ENCODE peak calls at places on chromosomes 12 and 14, in four cellular contexts. One of them, this sample, is unnamed.

GRCh38 chr14:23078692-23079116 is 16.2 kb downstream of the ACIN1 start:
- DNase-seq in lower lobe of right lung: peak; percentile 64
- DNase-seq in upper lobe of right lung: no peak
- DNase-seq in GM12878: no peak
- DNase-seq in this sample: peak; percentile 79

GRCh38 chr12:52084491-52085231 is 5.2 kb downstream of the SMIM41 start:
- DNase-seq in lower lobe of right lung: no peak
- DNase-seq in upper lobe of right lung: peak; percentile 29
- DNase-seq in GM12878: no peak
- DNase-seq in this sample: no peak

GRCh38 chr12:22893878-22894277 is 268.9 kb downstream of the ETNK1 start:
- DNase-seq in lower lobe of right lung: no peak
- DNase-seq in upper lobe of right lung: no peak
- DNase-seq in GM12878: no peak
- DNase-seq in this sample: no peak

GRCh38 chr12:64124511-64125197 is 97.4 kb downstream of the KICS2 start:
- DNase-seq in lower lobe of right lung: no peak
- DNase-seq in upper lobe of right lung: no peak
- DNase-seq in GM12878: no peak
- DNase-seq in this sample: no peak

GRCh38 chr14:76922599-76922998 is 96.4 kb downstream of the LRRC74A start:
- DNase-seq in lower lobe of right lung: no peak
- DNase-seq in upper lobe of right lung: no peak
- DNase-seq in GM12878: no peak
- DNase-seq in this sample: peak; percentile 29

GRCh38 chr12:125766091-125766490 is 700.9 kb downstream of the AACS start:
- DNase-seq in lower lobe of right lung: no peak
- DNase-seq in upper lobe of right lung: no peak
- DNase-seq in GM12878: no peak
- DNase-seq in this sample: no peak

GRCh38 chr12:120586216-120586615 is 5.0 kb upstream of the POP5 start:
- DNase-seq in lower lobe of right lung: no peak
- DNase-seq in upper lobe of right lung: no peak
- DNase-seq in GM12878: no peak
- DNase-seq in this sample: no peak

GRCh38 chr14:98082833-98083232 is 1189.2 kb downstream of the BCL11B start:
- DNase-seq in lower lobe of right lung: no peak
- DNase-seq in upper lobe of right lung: no peak
- DNase-seq in GM12878: no peak
- DNase-seq in this sample: no peak

GRCh38 chr14:78090820-78091219 is 79.4 kb upstream of the NRXN3 start:
- DNase-seq in lower lobe of right lung: no peak
- DNase-seq in upper lobe of right lung: no peak
- DNase-seq in GM12878: no peak
- DNase-seq in this sample: no peak

GRCh38 chr12:71655495-71655894 is 8.2 kb downstream of the ZFC3H1 start:
- DNase-seq in lower lobe of right lung: no peak
- DNase-seq in upper lobe of right lung: no peak
- DNase-seq in GM12878: no peak
- DNase-seq in this sample: no peak

GRCh38 chr12:104682790-104683279 is 226.1 kb downstream of the CHST11 start:
- DNase-seq in lower lobe of right lung: no peak
- DNase-seq in upper lobe of right lung: no peak
- DNase-seq in GM12878: peak; percentile 51
- DNase-seq in this sample: no peak

GRCh38 chr12:53579545-53579955 is 46.6 kb downstream of the ATF7 start:
- DNase-seq in lower lobe of right lung: no peak
- DNase-seq in upper lobe of right lung: no peak
- DNase-seq in GM12878: peak; percentile 77
- DNase-seq in this sample: no peak

GRCh38 chr12:62562892-62563291 is 96.3 kb downstream of the MON2 start:
- DNase-seq in lower lobe of right lung: no peak
- DNase-seq in upper lobe of right lung: no peak
- DNase-seq in GM12878: no peak
- DNase-seq in this sample: no peak

GRCh38 chr12:70733385-70733784 is 96.2 kb upstream of the PTPRB start:
- DNase-seq in lower lobe of right lung: no peak
- DNase-seq in upper lobe of right lung: no peak
- DNase-seq in GM12878: peak; percentile 5
- DNase-seq in this sample: no peak

GRCh38 chr12:123004287-123004686 is 23.8 kb downstream of the ARL6IP4 start:
- DNase-seq in lower lobe of right lung: no peak
- DNase-seq in upper lobe of right lung: no peak
- DNase-seq in GM12878: no peak
- DNase-seq in this sample: no peak

GRCh38 chr12:131089526-131090253 is 136.0 kb downstream of the ADGRD1 start:
- DNase-seq in lower lobe of right lung: peak; percentile 14
- DNase-seq in upper lobe of right lung: peak; percentile 40
- DNase-seq in GM12878: no peak
- DNase-seq in this sample: peak; percentile 6

GRCh38 chr14:35336171-35337073 is 44.2 kb downstream of the PSMA6 start:
- DNase-seq in lower lobe of right lung: peak; percentile 95
- DNase-seq in upper lobe of right lung: peak; percentile 95
- DNase-seq in GM12878: no peak
- DNase-seq in this sample: peak; percentile 97

GRCh38 chr12:131061041-131061806 is 107.5 kb downstream of the ADGRD1 start:
- DNase-seq in lower lobe of right lung: peak; percentile 38
- DNase-seq in upper lobe of right lung: peak; percentile 57
- DNase-seq in GM12878: peak; percentile 21
- DNase-seq in this sample: peak; percentile 33

GRCh38 chr14:36441283-36441682 is 78.7 kb downstream of the NKX2-1 start:
- DNase-seq in lower lobe of right lung: no peak
- DNase-seq in upper lobe of right lung: no peak
- DNase-seq in GM12878: no peak
- DNase-seq in this sample: no peak
- H3K4me1 ChIP-seq in lower lobe of right lung: no peaks in the 10 kb centered on the region
- H3K4me1 ChIP-seq in upper lobe of right lung: no peaks in the 10 kb centered on the region
- H3K4me1 ChIP-seq in GM12878: no peaks in the 10 kb centered on the region
- H3K4me1 ChIP-seq in this sample: no peaks in the 10 kb centered on the region

GRCh38 chr14:68977741-68978549 is 1.2 kb downstream of the ACTN1 start:
- DNase-seq in lower lobe of right lung: peak; percentile 81
- DNase-seq in upper lobe of right lung: peak; percentile 83
- DNase-seq in GM12878: no peak
- DNase-seq in this sample: peak; percentile 79
- H3K4me1 ChIP-seq in lower lobe of right lung: peaks cover 40% of the 10 kb centered on the region
- H3K4me1 ChIP-seq in upper lobe of right lung: peaks cover 25% of the 10 kb centered on the region
- H3K4me1 ChIP-seq in GM12878: no peaks in the 10 kb centered on the region
- H3K4me1 ChIP-seq in this sample: peaks cover 19% of the 10 kb centered on the region

DNA sequence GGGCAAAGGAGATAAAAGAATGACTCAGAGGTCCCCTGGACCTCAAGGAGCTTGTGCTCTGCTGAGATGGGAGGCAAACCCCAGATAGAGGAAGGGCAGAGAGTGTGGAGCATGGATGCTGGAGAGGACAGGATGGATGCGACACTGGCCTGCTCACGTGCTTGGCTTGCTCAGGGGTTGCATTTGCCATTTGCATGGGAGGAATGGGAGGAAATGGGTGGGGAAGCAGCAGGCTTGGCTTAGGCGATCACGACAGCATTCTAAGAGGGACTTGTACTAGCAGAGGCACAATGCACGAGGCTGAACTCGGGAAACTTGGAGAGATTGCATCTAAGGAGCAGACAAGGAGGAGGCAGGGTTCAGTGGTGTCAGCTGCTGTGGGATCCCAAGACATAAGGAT is 19.8 kb downstream of the CD9 start:
- DNase-seq in lower lobe of right lung: no peak
- DNase-seq in upper lobe of right lung: no peak
- DNase-seq in GM12878: no peak
- DNase-seq in this sample: no peak
- H3K4me1 ChIP-seq in lower lobe of right lung: peaks cover 88% of the 10 kb centered on the region
- H3K4me1 ChIP-seq in upper lobe of right lung: peaks cover 61% of the 10 kb centered on the region
- H3K4me1 ChIP-seq in GM12878: no peaks in the 10 kb centered on the region
- H3K4me1 ChIP-seq in this sample: peaks cover 13% of the 10 kb centered on the region

DNA sequence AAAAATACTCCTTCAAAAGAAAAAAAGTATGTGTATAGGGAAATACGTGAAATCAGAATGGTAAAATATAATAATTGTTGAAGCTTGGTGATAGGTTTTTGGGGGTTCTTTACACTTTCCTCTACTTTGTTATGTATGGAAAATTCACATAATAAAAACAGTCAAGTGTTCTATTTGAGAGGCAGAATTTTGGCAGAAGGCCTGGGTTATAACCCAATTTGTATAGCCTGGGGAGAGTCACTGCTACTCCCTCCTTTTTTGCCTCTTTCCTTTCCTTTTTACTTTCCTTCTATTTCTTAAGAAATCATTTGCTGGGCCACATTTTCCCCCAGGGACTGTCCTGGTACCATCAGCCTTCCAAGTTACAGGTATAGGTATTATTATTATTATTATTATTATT is 105.7 kb downstream of the CRADD start:
- DNase-seq in lower lobe of right lung: no peak
- DNase-seq in upper lobe of right lung: no peak
- DNase-seq in GM12878: no peak
- DNase-seq in this sample: no peak
- H3K4me1 ChIP-seq in lower lobe of right lung: peaks cover 47% of the 10 kb centered on the region
- H3K4me1 ChIP-seq in upper lobe of right lung: peaks cover 32% of the 10 kb centered on the region
- H3K4me1 ChIP-seq in GM12878: no peaks in the 10 kb centered on the region
- H3K4me1 ChIP-seq in this sample: peaks cover 11% of the 10 kb centered on the region

This sample was measured in right cardiac atrium.